ENCODE peak calls at places on chromosomes 11 and 22, in ten cellular contexts. H, X, I, Q, A, V, G, M, W and F are unnamed samples.

GRCh38 chr11:125345706-125346561 is 150.1 kb downstream of the FEZ1 start:
- DNase-seq in H (peak; percentile 43), X (peak; percentile 90), I (peak; percentile 89), Q (peak; percentile 32), A (peak; percentile 83), V (peak; percentile 91), G (peak; percentile 27), M (peak; percentile 50), W (peak; percentile 83), F (peak; percentile 50)

GRCh38 chr11:30683176-30683575 is 97.0 kb upstream of the MPPED2 start:
- DNase-seq in H (no peak), X (no peak), I (no peak), Q (no peak), A (no peak), V (no peak), G (peak; percentile 18), M (no peak), W (no peak), F (no peak)

GRCh38 chr11:121460941-121461514 is 8.3 kb upstream of the SORL1-AS1 start:
- DNase-seq in H (no peak), X (no peak), I (no peak), Q (no peak), A (no peak), V (no peak), G (peak; percentile 45), M (no peak), W (no peak), F (no peak)

GRCh38 chr11:76863196-76863777 is 2.6 kb downstream of the ACER3 start:
- DNase-seq in H (no peak), X (no peak), I (no peak), Q (no peak), A (no peak), V (no peak), G (no peak), M (no peak), W (no peak), F (no peak)

GRCh38 chr11:69928124-69928523 is 108.9 kb upstream of the FGF3 start:
- DNase-seq in H (no peak), X (no peak), I (no peak), Q (no peak), A (no peak), V (no peak), G (no peak), M (no peak), W (no peak), F (no peak)

GRCh38 chr11:75931124-75931523 is 116.1 kb downstream of the UVRAG start:
- DNase-seq in H (no peak), X (no peak), I (no peak), Q (peak; percentile 19), A (no peak), V (no peak), G (peak; percentile 29), M (peak; percentile 16), W (peak; percentile 50), F (no peak)

GRCh38 chr11:112852141-112852853 is 108.9 kb upstream of the NCAM1 start:
- DNase-seq in H (no peak), X (no peak), I (no peak), Q (peak; percentile 79), A (no peak), V (no peak), G (peak; percentile 91), M (no peak), W (peak; percentile 56), F (no peak)

GRCh38 chr11:69825037-69825834 is 6.0 kb upstream of the FGF3 start:
- DNase-seq in H (no peak), X (no peak), I (no peak), Q (no peak), A (no peak), V (no peak), G (no peak), M (no peak), W (no peak), F (no peak)

GRCh38 chr11:92531051-92531747 is 306.6 kb downstream of the FAT3 start:
- DNase-seq in H (no peak), X (no peak), I (no peak), Q (no peak), A (no peak), V (no peak), G (no peak), M (no peak), W (no peak), F (no peak)

GRCh38 chr22:43476341-43476740 is 64.5 kb downstream of the MPPED1 start:
- DNase-seq in H (no peak), X (peak; percentile 49), I (no peak), Q (no peak), A (no peak), V (no peak), G (no peak), M (no peak), W (no peak), F (no peak)
- TF ChIP-seq CTCF in H (no peak), X (peak; percentile 59), I (no peak), Q (no peak), A (no peak), V (no peak), G (no peak), M (no peak), W (no peak), F (no peak)

GRCh38 chr11:60703374-60703773 is 4.0 kb downstream of the MS4A8 start:
- DNase-seq in H (no peak), X (no peak), I (no peak), Q (no peak), A (no peak), V (no peak), G (no peak), M (no peak), W (no peak), F (no peak)

GRCh38 chr11:60705895-60706294 is 6.5 kb downstream of the MS4A8 start:
- DNase-seq in H (no peak), X (no peak), I (no peak), Q (no peak), A (no peak), V (no peak), G (no peak), M (no peak), W (no peak), F (no peak)

GRCh38 chr11:60701509-60701818 is 2.1 kb downstream of the MS4A8 start:
- DNase-seq in H (no peak), X (no peak), I (no peak), Q (no peak), A (no peak), V (no peak), G (no peak), M (no peak), W (no peak), F (no peak)

GRCh38 chr11:60699282-60699681 is at the start of gene MS4A8:
- DNase-seq in H (no peak), X (no peak), I (no peak), Q (no peak), A (no peak), V (no peak), G (no peak), M (no peak), W (no peak), F (no peak)

DNA sequence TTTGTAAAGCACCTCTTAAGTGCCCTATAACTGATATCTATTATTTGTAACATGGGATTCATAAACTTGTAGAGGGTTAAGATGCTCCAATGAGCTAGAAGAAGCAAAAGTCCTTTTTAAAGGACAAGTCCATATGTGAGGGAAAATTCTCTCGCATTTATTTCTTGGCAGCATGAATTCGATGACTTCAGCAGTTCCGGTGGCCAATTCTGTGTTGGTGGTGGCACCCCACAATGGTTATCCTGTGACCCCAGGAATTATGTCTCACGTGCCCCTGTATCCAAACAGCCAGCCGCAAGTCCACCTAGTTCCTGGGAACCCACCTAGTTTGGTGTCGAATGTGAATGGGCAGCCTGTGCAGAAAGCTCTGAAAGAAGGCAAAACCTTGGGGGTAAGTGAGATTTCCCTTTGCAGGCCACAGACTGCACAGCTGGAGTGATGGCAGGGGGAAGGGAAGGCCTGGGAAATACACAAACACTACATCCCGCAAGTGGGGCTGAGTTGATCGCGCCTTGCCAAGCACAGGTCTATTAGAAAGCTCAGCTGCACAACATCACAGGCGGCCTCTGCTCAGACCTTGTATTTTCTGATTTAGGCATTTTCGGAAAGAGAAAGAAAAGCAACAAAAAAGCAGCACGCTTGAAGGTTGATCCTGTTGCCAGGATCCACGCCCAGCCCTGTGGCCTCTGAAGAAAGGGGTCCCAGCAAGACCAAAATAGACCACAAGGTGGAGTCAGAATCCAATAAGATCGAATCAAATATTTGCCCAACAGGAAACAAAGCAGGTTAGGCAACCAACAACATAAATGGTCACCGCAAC is 1.5 kb downstream of the MS4A8 start:
- DNase-seq in H (no peak), X (peak; percentile 88), I (no peak), Q (no peak), A (no peak), V (no peak), G (peak; percentile 21), M (no peak), W (peak; percentile 2), F (no peak)
- TF ChIP-seq CTCF in H (no peak), X (peak; percentile 69), I (peak; percentile 40), Q (peak; percentile 34), A (no peak), V (peak; percentile 8), G (peak; percentile 21), M (peak; percentile 17), W (peak; percentile 13), F (no peak)

GRCh38 chr22:40741116-40741515 is 61.8 kb downstream of the MCHR1 start:
- DNase-seq in H (no peak), X (no peak), I (no peak), Q (no peak), A (no peak), V (no peak), G (no peak), M (no peak), W (no peak), F (no peak)
- TF ChIP-seq CTCF in H (no peak), X (no peak), I (no peak), Q (no peak), A (no peak), V (no peak), G (no peak), M (no peak), W (no peak), F (no peak)

DNA sequence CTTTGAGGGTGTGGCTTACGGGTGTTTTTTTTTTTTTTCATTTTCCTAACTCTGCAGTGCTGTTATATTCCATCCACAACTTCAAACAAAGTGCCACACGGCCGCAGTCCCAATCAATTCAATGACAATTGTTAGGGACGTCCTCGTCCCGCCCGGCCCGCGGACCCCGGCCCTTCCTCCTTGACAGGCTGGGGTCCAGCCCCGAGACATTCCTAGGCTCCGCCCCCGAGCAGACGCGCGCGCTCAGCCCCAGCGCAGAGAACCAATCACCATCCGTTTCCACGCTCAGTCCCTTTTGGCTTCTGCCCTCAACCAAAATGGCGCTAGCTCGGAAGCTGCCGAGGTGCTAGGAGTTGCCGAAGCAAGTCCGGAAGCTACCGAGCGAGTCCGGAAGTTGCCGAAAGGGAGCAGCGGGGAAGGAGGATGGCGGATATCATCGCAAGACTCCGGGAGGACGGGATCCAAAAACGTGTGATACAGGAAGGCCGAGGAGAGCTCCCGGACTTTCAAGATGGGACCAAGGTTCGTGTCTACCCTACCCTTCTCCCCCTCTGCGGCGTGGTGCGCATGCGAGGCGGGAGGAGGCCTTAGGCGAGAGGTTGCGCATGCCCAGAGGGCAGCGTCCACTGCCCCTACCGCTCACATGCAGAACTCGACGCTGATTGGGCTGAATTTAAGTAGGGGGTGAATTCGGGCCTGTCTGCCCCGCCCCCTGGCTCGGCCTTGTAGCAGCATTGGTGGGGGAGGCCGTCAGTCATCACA is at the start of gene AIP:
- DNase-seq in H (peak; percentile 87), X (peak; percentile 99), I (peak; percentile 96), Q (peak; percentile 96), A (peak; percentile 98), V (peak; percentile 98), G (peak; percentile 95), M (peak; percentile 94), W (peak; percentile 97), F (peak; percentile 92)
- TF ChIP-seq CTCF in H (peak; percentile 8), X (no peak), I (peak; percentile 11), Q (peak; percentile 34), A (no peak), V (peak; percentile 8), G (peak; percentile 3), M (peak; percentile 29), W (no peak), F (no peak)